ENCODE peak calls at places on chromosomes 5 and 9, in five cellular contexts. J, W, G, D and I are unnamed samples. For H3K27me3 and H3K9me3, the result is how much of the 10 kb centered on the place peaks cover.

GRCh38 chr5:33231935-33232334 is 208.8 kb upstream of the TARS1 start:
- DNase-seq in J (no peak), W (no peak), G (no peak), D (no peak), I (no peak)

GRCh38 chr9:72396247-72397091 is 31.5 kb upstream of the ZFAND5 start:
- DNase-seq in J (no peak), W (peak), G (no peak), D (no peak), I (no peak)

GRCh38 chr5:31193591-31194457 is at the start of gene CDH6:
- DNase-seq in J (no peak), W (peak), G (no peak), D (no peak), I (peak)

GRCh38 chr5:32030686-32031478 is 143.2 kb downstream of the GOLPH3 start:
- DNase-seq in J (no peak), W (no peak), G (no peak), D (no peak), I (no peak)

GRCh38 chr9:92151691-92152393 is 36.6 kb upstream of the SPTLC1 start:
- DNase-seq in J (peak), W (no peak), G (no peak), D (no peak), I (no peak)

GRCh38 chr9:28120241-28121025 is 547.2 kb upstream of the C9orf72 start:
- DNase-seq in J (no peak), W (peak), G (no peak), D (no peak), I (no peak)

GRCh38 chr5:135319928-135320606 is 79.0 kb downstream of the MACROH2A1 start:
- DNase-seq in J (no peak), W (no peak), G (no peak), D (no peak), I (peak)

GRCh38 chr9:130634801-130635200 is 29.6 kb upstream of the PRDM12 start:
- DNase-seq in J (no peak), W (no peak), G (no peak), D (no peak), I (no peak)

GRCh38 chr9:72888032-72888431 is 64.8 kb downstream of the ALDH1A1 start:
- DNase-seq in J (no peak), W (no peak), G (no peak), D (no peak), I (no peak)

GRCh38 chr5:93954421-93955069 is 213.1 kb upstream of the POU5F2 start:
- DNase-seq in J (no peak), W (no peak), G (no peak), D (no peak), I (no peak)

GRCh38 chr5:124478139-124478737 is 268.2 kb downstream of the ZNF608 start:
- DNase-seq in J (no peak), W (no peak), G (no peak), D (no peak), I (no peak)

GRCh38 chr5:1749346-1750124 is 50.1 kb downstream of the MRPL36 start:
- DNase-seq in J (no peak), W (no peak), G (no peak), D (no peak), I (peak)

GRCh38 chr9:108093773-108094675 is 604.5 kb upstream of the KLF4 start:
- DNase-seq in J (no peak), W (no peak), G (no peak), D (no peak), I (no peak)

GRCh38 chr5:106376522-106376921 is 1294.2 kb downstream of the EFNA5 start:
- DNase-seq in J (no peak), W (no peak), G (no peak), D (no peak), I (no peak)

GRCh38 chr5:68406767-68407232 is 191.2 kb downstream of the PIK3R1 start:
- DNase-seq in J (no peak), W (peak), G (no peak), D (no peak), I (no peak)

GRCh38 chr9:87395804-87396458 is 101.7 kb upstream of the DAPK1 start:
- DNase-seq in J (no peak), W (no peak), G (no peak), D (no peak), I (no peak)

DNA sequence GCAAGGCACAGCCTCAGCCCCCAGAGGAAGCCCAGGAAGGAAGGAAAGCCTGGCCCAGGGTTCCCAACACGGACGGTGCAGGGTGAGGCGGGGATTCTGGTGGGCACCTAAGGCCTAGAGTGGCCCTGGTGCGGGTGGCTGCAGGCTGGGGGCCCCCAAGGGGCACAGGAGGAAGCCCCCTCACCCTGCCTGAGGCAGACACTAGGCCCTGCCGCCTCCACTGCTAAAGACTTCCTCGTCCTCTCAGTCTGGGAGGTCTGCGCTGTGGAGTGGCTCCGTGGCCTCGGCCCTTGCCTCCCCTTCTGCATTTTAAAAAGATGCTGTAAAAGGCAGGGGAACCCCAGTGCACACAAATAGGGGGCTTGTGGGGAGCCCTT is 3.4 kb downstream of the SLC9A3 start:
- DNase-seq in J (no peak), W (no peak), G (no peak), D (no peak), I (no peak)
- H3K27me3 ChIP-seq in J (under half), W (under half), G (under half), D (under half), I (half or more)

GRCh38 chr9:123722378-123722777 is 207.5 kb downstream of the DENND1A start:
- DNase-seq in J (no peak), W (no peak), G (no peak), D (no peak), I (no peak)
- H3K9me3 ChIP-seq in J (under half), W (under half), G (under half), D (under half), I (under half)

DNA sequence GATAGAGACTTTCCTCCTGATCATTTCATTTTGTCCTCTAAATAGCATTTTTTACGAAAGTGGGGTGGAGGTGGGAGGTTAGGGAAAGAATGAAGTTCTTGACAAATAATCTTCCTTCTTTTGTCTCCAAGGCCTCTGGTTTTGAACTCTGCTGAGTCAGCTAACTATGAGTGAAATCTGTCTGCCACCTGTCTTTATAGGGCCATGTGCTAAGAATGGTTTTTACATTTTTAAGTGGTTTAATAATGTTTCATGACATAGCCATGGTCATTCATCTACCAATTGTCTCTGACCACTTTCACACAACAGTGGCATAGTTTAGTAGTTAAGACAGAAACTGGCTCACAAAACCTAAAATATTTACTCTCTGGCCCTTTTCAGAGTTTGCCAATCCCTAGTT is 7.6 kb downstream of the MAN2A1 start:
- DNase-seq in J (no peak), W (no peak), G (no peak), D (no peak), I (no peak)
- H3K4me3 ChIP-seq in J (no peak), W (no peak), G (no peak), D (no peak), I (no peak)

GRCh38 chr5:73422164-73422563 is 26.4 kb downstream of the FOXD1 start:
- DNase-seq in J (no peak), W (no peak), G (no peak), D (no peak), I (no peak)
- H3K27me3 ChIP-seq in J (under half), W (under half), G (under half), D (under half), I (under half)